ENCODE peak calls at places on chromosomes 16 and 17, in four cellular contexts. M, U, X and P are unnamed samples.

GRCh38 chr16:77579283-77579985 is 142.9 kb upstream of the NUDT7 start:
- DNase-seq in M (no peak), U (peak), X (peak), P (peak)

GRCh38 chr16:65702707-65703402 is 581.0 kb upstream of the CDH11 start:
- DNase-seq in M (no peak), U (no peak), X (no peak), P (no peak)

GRCh38 chr17:39607057-39607850 is 466 bp downstream of the NEUROD2 start:
- DNase-seq in M (no peak), U (no peak), X (no peak), P (no peak)

GRCh38 chr16:82699711-82700495 is 73.1 kb downstream of the CDH13 start:
- DNase-seq in M (peak), U (peak), X (peak), P (peak)

GRCh38 chr17:40553694-40554534 is 11.4 kb downstream of the CCR7 start:
- DNase-seq in M (peak), U (peak), X (peak), P (peak)

GRCh38 chr17:77571562-77571981 is 386.9 kb upstream of the TNRC6C start:
- DNase-seq in M (no peak), U (peak), X (peak), P (no peak)

GRCh38 chr16:57946181-57946801 is 24.6 kb downstream of the CNGB1 start:
- DNase-seq in M (no peak), U (no peak), X (no peak), P (no peak)

GRCh38 chr16:88331989-88332920 is 50.5 kb upstream of the ZNF469 start:
- DNase-seq in M (peak), U (peak), X (peak), P (peak)

GRCh38 chr16:50289950-50290764 is 23.8 kb downstream of the ADCY7 start:
- DNase-seq in M (no peak), U (no peak), X (no peak), P (no peak)

GRCh38 chr16:80274576-80275191 is 266.1 kb upstream of the DYNLRB2 start:
- DNase-seq in M (no peak), U (peak), X (peak), P (peak)

GRCh38 chr17:45096141-45096540 is 35.0 kb downstream of the NMT1 start:
- DNase-seq in M (no peak), U (peak), X (peak), P (peak)

GRCh38 chr16:55035956-55036355 is 105.3 kb downstream of the IRX5 start:
- DNase-seq in M (no peak), U (no peak), X (no peak), P (no peak)

GRCh38 chr17:65783845-65784334 is 222.4 kb upstream of the AXIN2 start:
- DNase-seq in M (no peak), U (peak), X (peak), P (peak)

GRCh38 chr17:8862213-8863056 is 5.0 kb downstream of the PIK3R6 start:
- DNase-seq in M (no peak), U (no peak), X (no peak), P (no peak)

GRCh38 chr17:78523939-78524655 is 53.1 kb downstream of the DNAH17 start:
- DNase-seq in M (no peak), U (no peak), X (peak), P (no peak)

GRCh38 chr17:7838291-7839075 is 4.5 kb downstream of the KDM6B start:
- DNase-seq in M (peak), U (peak), X (peak), P (peak)

GRCh38 chr17:19344311-19345066 is 18.0 kb downstream of the B9D1 start:
- DNase-seq in M (peak), U (no peak), X (no peak), P (no peak)

GRCh38 chr16:88912556-88912955 is 46.1 kb upstream of the PABPN1L start:
- DNase-seq in M (no peak), U (no peak), X (no peak), P (no peak)

GRCh38 chr17:42118545-42118944 is 2.6 kb downstream of the KAT2A start:
- DNase-seq in M (no peak), U (peak), X (peak), P (peak)

GRCh38 chr17:82301300-82301915 is 16.0 kb downstream of the CD7 start:
- DNase-seq in M (no peak), U (no peak), X (no peak), P (no peak)

GRCh38 chr16:81730090-81731051 is 48.7 kb upstream of the PLCG2 start:
- DNase-seq in M (peak), U (peak), X (peak), P (peak)

GRCh38 chr16:53745126-53745525 is 41.2 kb downstream of the FTO start:
- DNase-seq in M (peak), U (no peak), X (peak), P (no peak)

GRCh38 chr16:75072239-75072947 is 44.2 kb downstream of the LDHD start:
- DNase-seq in M (no peak), U (no peak), X (no peak), P (no peak)

GRCh38 chr17:29597361-29598172 is 4.6 kb downstream of the ANKRD13B start:
- DNase-seq in M (no peak), U (no peak), X (no peak), P (no peak)

GRCh38 chr16:56965149-56965938 is 3.6 kb downstream of the CETP start:
- DNase-seq in M (no peak), U (peak), X (peak), P (peak)

GRCh38 chr16:8729779-8730334 is 55.4 kb downstream of the ABAT start:
- DNase-seq in M (no peak), U (no peak), X (no peak), P (no peak)
- TF ChIP-seq CTCF in M (no peak), U (no peak), X (no peak), P (no peak)

GRCh38 chr17:17494499-17495447 is 1.4 kb downstream of the RASD1 start:
- DNase-seq in M (peak), U (peak), X (peak), P (peak)
- H3K4me3 ChIP-seq in M (no peak), U (peak), X (peak), P (peak)

GRCh38 chr17:6549384-6550036 is 6.8 kb downstream of the PITPNM3 start:
- DNase-seq in M (no peak), U (no peak), X (no peak), P (no peak)
- TF ChIP-seq CTCF in M (no peak), U (no peak), X (no peak), P (no peak)

DNA sequence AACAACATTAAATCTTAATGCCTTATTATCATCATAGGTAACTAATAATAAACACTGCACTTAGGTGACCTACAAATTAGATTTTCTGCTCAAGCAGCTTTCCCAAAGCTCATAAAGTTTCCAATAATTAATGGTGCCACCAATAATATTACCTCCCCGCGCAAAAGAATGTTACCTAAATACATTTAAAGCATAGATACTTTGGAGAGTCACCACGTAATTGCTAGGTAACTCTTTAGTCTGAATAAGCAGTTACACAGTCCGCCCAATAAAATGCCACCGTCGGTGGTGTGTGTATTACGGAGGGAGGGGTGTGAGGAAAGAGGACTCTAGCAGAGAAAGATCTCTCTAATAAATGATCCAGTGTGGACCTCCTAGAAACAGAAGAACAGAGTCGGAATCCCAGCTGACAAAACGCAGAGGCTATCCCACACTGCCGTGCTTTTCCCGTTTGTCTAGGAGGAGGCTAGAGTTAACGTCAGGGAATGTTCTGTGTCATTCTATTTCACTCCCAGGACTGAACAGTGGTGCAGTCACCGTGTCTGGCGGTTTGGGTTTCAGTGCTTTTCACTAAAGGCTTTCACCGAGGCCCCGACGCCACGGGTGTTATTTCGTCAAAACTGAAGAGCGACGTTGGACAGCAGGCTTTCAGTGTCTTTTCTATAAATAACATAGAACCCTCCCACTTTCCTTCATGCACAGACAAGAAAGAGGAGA is 644 bp downstream of the RNFT1 start:
- DNase-seq in M (peak), U (peak), X (peak), P (peak)
- H3K4me3 ChIP-seq in M (peak), U (peak), X (peak), P (peak)